ENCODE peak calls at places on chromosomes 4 and X, in four cellular contexts. N, M, O and Y are unnamed samples.

GRCh38 chr4:138110815-138111214 is 131.3 kb downstream of the SLC7A11 start:
- DNase-seq in N (no peak), M (no peak), O (no peak), Y (no peak)

GRCh38 chrX:102739642-102740041 is 19.1 kb downstream of the GPRASP3 start:
- DNase-seq in O (peak; percentile 15), N (no peak), M (peak; percentile 10), Y (no peak)

GRCh38 chrX:101759000-101759399 is 99.3 kb upstream of the ARMCX2 start:
- DNase-seq in M (peak; percentile 63), N (peak; percentile 31), O (peak; percentile 49), Y (peak; percentile 45)

GRCh38 chr4:108113229-108113628 is 55.5 kb downstream of the LEF1 start:
- DNase-seq in O (no peak), M (peak; percentile 39), N (no peak), Y (no peak)

GRCh38 chr4:162645381-162645780 is 481.6 kb upstream of the FSTL5 start:
- DNase-seq in M (peak; percentile 21), O (peak; percentile 42), N (no peak), Y (no peak)

GRCh38 chrX:13748486-13748885 is 13.9 kb downstream of the OFD1 start:
- DNase-seq in N (no peak), M (no peak), O (no peak), Y (no peak)

GRCh38 chrX:47743504-47743903 is 84.5 kb upstream of the UXT start:
- DNase-seq in M (no peak), N (no peak), O (no peak), Y (no peak)

GRCh38 chr4:25065451-25065850 is 34.7 kb upstream of the LGI2 start:
- DNase-seq in O (no peak), N (peak; percentile 39), M (no peak), Y (no peak)

GRCh38 chrX:124507276-124507675 is 160.9 kb downstream of the SH2D1A start:
- DNase-seq in M (no peak), N (no peak), O (no peak), Y (no peak)

GRCh38 chrX:6238576-6238975 is 9.9 kb upstream of the NLGN4X start:
- DNase-seq in O (no peak), N (no peak), M (no peak), Y (no peak)

GRCh38 chrX:130108647-130109428 is 1.5 kb downstream of the ELF4 start:
- DNase-seq in M (no peak), O (peak; percentile 46), N (no peak), Y (no peak)

GRCh38 chr4:142721187-142721586 is 124.9 kb downstream of the INPP4B start:
- DNase-seq in O (no peak), M (no peak), N (no peak), Y (no peak)

GRCh38 chr4:113394730-113395530 is 345.5 kb downstream of the ANK2 start:
- DNase-seq in M (peak; percentile 90), O (peak; percentile 93), N (peak; percentile 47), Y (peak; percentile 69)

GRCh38 chr4:184745747-184746531 is 12.0 kb upstream of the CENPU start:
- DNase-seq in N (peak; percentile 61), M (peak; percentile 81), O (peak; percentile 88), Y (peak; percentile 70)

GRCh38 chr4:74444891-74445642 is at the start of gene AREG:
- DNase-seq in O (peak; percentile 91), M (peak; percentile 75), N (peak; percentile 67), Y (peak; percentile 38)

GRCh38 chr4:94298725-94299252 is 43.8 kb downstream of the HPGDS start:
- DNase-seq in O (peak; percentile 46), M (no peak), N (no peak), Y (no peak)

GRCh38 chr4:113773014-113773413 is 11.5 kb upstream of the CAMK2D start:
- DNase-seq in N (no peak), M (no peak), O (no peak), Y (no peak)

GRCh38 chr4:7864685-7865084 is 75.0 kb downstream of the AFAP1 start:
- DNase-seq in O (no peak), N (no peak), M (no peak), Y (no peak)

GRCh38 chr4:162497564-162498167 is 333.9 kb upstream of the FSTL5 start:
- DNase-seq in O (peak; percentile 67), N (no peak), M (peak; percentile 77), Y (peak; percentile 7)

GRCh38 chr4:120769227-120769626 is 153.3 kb downstream of the PRDM5 start:
- DNase-seq in O (peak; percentile 24), M (no peak), N (no peak), Y (no peak)

GRCh38 chrX:2184089-2184488 is 316.7 kb downstream of the DHRSX start:
- DNase-seq in N (no peak), M (no peak), O (no peak), Y (no peak)

GRCh38 chr4:183905081-183905592 is at the start of gene STOX2:
- DNase-seq in O (peak; percentile 79), N (peak; percentile 84), M (peak; percentile 93), Y (peak; percentile 79)

GRCh38 chr4:2626231-2626630 is 89.8 kb downstream of the FAM193A start:
- DNase-seq in N (no peak), M (no peak), O (no peak), Y (no peak)

GRCh38 chr4:184617611-184618196 is 31.5 kb downstream of the CASP3 start:
- DNase-seq in M (no peak), N (no peak), O (no peak), Y (no peak)

GRCh38 chrX:46034868-46035267 is 510.4 kb downstream of the ZNF674 start:
- DNase-seq in N (no peak), M (no peak), O (no peak), Y (no peak)

GRCh38 chr4:182917182-182918043 is at the start of gene DCTD:
- DNase-seq in M (peak; percentile 84), N (peak; percentile 86), O (peak; percentile 91), Y (peak; percentile 77)

GRCh38 chr4:149933883-149934282 is 118.2 kb upstream of the IQCM start:
- DNase-seq in N (no peak), O (no peak), M (no peak), Y (no peak)

GRCh38 chr4:14824189-14824588 is 178.1 kb upstream of the CPEB2 start:
- DNase-seq in M (no peak), N (no peak), O (no peak), Y (no peak)

GRCh38 chr4:36081185-36081584 is 163.1 kb downstream of the ARAP2 start:
- DNase-seq in M (no peak), O (no peak), N (no peak), Y (no peak)

GRCh38 chr4:114040319-114041116 is 61.1 kb upstream of the ARSJ start:
- DNase-seq in M (no peak), N (no peak), O (no peak), Y (no peak)

GRCh38 chr4:183360161-183360919 is 38.1 kb upstream of the CLDN24 start:
- DNase-seq in N (no peak), M (no peak), O (no peak), Y (no peak)

GRCh38 chrX:20361890-20362262 is 95.2 kb upstream of the RPS6KA3 start:
- DNase-seq in M (peak; percentile 25), O (peak; percentile 47), N (no peak), Y (no peak)

GRCh38 chrX:54178100-54178940 is 4.7 kb downstream of the FAM120C start:
- DNase-seq in N (no peak), O (no peak), M (no peak), Y (no peak)

GRCh38 chr4:6586715-6587325 is 11.8 kb downstream of the MAN2B2 start:
- DNase-seq in O (no peak), M (no peak), N (no peak), Y (no peak)
- TF ChIP-seq CTCF in O (no peak), M (no peak), N (no peak), Y (no peak)

DNA sequence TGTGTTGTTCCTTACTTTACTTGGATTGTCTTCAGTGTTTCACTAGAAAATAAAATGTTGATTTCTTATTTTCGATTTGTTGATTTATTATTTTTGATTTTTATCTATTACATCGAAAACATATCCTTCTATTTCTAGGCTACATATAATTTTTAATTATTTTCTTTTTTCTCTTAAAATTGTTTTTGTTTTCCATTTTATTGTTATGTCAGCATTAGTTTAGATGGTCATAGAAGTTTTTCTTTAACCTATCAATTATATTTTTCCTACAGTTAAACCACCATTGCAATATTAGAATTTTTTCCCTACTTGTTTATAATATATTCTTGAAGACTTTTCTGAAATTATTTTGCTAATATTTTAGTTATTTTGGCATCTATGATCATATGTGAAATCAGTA is 1685.1 kb downstream of the RPA4 start:
- DNase-seq in O (no peak), M (no peak), N (no peak), Y (no peak)
- TF ChIP-seq CTCF in O (no peak), M (no peak), N (no peak), Y (no peak)

DNA sequence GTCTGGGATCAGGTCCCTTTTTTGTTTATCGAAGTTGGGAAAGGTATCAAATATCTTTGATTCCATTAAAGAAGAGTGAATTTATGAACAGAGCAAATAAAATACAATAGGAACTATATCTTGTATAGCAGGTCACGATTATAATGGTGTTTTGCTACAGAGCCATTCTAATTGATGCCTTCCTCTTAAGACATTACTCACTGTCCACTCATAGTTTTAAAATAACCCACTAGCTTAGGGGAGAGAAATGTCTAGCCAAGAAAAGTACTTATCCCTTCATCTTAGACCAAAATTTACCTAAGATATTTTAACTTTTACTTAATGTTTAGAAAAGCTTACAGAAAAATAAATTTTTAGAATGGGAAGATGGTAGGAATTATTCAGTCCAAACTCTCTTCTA is 112.0 kb upstream of the PABPC4L start:
- DNase-seq in N (no peak), O (no peak), M (no peak), Y (no peak)
- TF ChIP-seq CTCF in N (no peak), O (no peak), M (no peak), Y (no peak)

GRCh38 chr4:16617416-16617815 is 281.0 kb downstream of the LDB2 start:
- DNase-seq in O (no peak), N (no peak), M (no peak), Y (no peak)
- TF ChIP-seq CTCF in O (no peak), N (no peak), M (no peak), Y (no peak)

DNA sequence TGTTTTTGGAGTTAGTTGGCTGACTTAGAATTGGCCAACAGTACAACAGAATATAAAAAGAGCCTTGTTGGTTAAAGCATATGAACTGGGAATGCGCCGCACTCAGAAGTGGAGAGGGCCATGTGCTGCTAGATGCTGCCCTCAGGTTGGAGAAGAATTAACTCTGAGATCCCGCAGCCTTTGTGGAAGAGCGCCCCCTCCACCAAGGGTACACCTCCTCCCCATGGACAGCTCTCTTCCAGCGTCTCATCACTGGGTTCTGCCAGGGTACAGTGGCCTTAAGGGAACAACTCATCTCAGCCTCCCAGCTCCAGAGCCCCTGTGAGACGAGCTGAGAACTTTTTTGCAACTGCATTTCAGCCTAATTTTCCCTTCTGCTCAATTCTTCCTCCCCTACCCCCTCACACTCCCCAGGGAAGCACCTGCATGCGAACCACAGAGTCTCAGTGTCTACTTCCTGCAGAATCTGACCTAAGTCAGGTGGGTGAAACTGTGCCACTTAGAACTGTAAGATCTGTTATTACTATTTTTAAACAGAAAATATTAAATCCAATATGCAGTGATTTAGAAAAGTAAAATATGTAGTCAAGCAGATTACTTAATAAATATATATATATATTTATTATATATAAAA is 380.6 kb downstream of the RAB28 start:
- DNase-seq in M (no peak), N (no peak), O (no peak), Y (no peak)
- TF ChIP-seq CTCF in M (no peak), N (no peak), O (no peak), Y (no peak)

GRCh38 chr4:18568600-18568999 is 547.0 kb upstream of the LCORL start:
- DNase-seq in N (no peak), O (peak; percentile 28), M (peak; percentile 12), Y (no peak)
- TF ChIP-seq CTCF in N (no peak), O (peak; percentile 47), M (no peak), Y (no peak)